ENCODE peak calls at places on chromosomes 3 and 15, in nine cellular contexts. O, A, R, M, N, F, T, Q and G are unnamed samples.

GRCh38 chr15:51180009-51180408 is 85.3 kb upstream of the TNFAIP8L3 start:
- DNase-seq in O (no peak), A (no peak), R (no peak), M (no peak), N (no peak), F (no peak), T (no peak), Q (no peak), G (no peak)

GRCh38 chr3:194395201-194395600 is 3.9 kb downstream of the GP5 start:
- DNase-seq in O (no peak), A (no peak), R (peak), M (no peak), N (no peak), F (peak), T (no peak), Q (no peak), G (no peak)

GRCh38 chr15:88258021-88258641 is 1.6 kb upstream of the NTRK3 start:
- DNase-seq in O (no peak), A (peak), R (no peak), M (peak), N (no peak), F (no peak), T (peak), Q (no peak), G (no peak)

GRCh38 chr3:42491876-42492507 is 10.5 kb upstream of the VIPR1 start:
- DNase-seq in O (no peak), A (no peak), R (no peak), M (no peak), N (no peak), F (no peak), T (peak), Q (no peak), G (no peak)

GRCh38 chr15:59170295-59170881 is 36.3 kb upstream of the LDHAL6B start:
- DNase-seq in O (peak), A (no peak), R (peak), M (peak), N (peak), F (peak), T (peak), Q (no peak), G (no peak)

GRCh38 chr15:57323806-57324589 is 52.3 kb upstream of the CGNL1 start:
- DNase-seq in O (no peak), A (peak), R (no peak), M (no peak), N (no peak), F (peak), T (no peak), Q (no peak), G (no peak)

GRCh38 chr3:133894334-133895207 is 1.1 kb downstream of the RAB6B start:
- DNase-seq in O (no peak), A (no peak), R (peak), M (peak), N (no peak), F (no peak), T (no peak), Q (no peak), G (no peak)

GRCh38 chr3:134197681-134198261 is 52.9 kb downstream of the RYK start:
- DNase-seq in O (no peak), A (peak), R (peak), M (no peak), N (peak), F (peak), T (no peak), Q (no peak), G (peak)

GRCh38 chr3:43866529-43867353 is 176.0 kb downstream of the ABHD5 start:
- DNase-seq in O (no peak), A (no peak), R (peak), M (no peak), N (peak), F (peak), T (no peak), Q (no peak), G (peak)

GRCh38 chr15:100158368-100158767 is 183.4 kb downstream of the ADAMTS17 start:
- DNase-seq in O (no peak), A (no peak), R (no peak), M (no peak), N (no peak), F (no peak), T (no peak), Q (no peak), G (no peak)
- TF ChIP-seq CTCF in O (no peak), A (no peak), R (no peak), M (no peak), N (no peak), F (no peak), T (no peak), Q (no peak), G (no peak)

GRCh38 chr15:39976291-39977274 is 42.7 kb downstream of the EIF2AK4 start:
- DNase-seq in O (peak), A (peak), R (peak), M (peak), N (no peak), F (no peak), T (peak), Q (peak), G (no peak)
- TF ChIP-seq CTCF in O (peak), A (peak), R (peak), M (no peak), N (peak), F (no peak), T (peak), Q (peak), G (peak)

GRCh38 chr3:156382458-156383346 is 172.2 kb downstream of the SSR3 start:
- DNase-seq in O (no peak), A (peak), R (peak), M (no peak), N (no peak), F (peak), T (no peak), Q (no peak), G (peak)
- TF ChIP-seq CTCF in O (peak), A (peak), R (peak), M (peak), N (peak), F (peak), T (no peak), Q (peak), G (peak)

DNA sequence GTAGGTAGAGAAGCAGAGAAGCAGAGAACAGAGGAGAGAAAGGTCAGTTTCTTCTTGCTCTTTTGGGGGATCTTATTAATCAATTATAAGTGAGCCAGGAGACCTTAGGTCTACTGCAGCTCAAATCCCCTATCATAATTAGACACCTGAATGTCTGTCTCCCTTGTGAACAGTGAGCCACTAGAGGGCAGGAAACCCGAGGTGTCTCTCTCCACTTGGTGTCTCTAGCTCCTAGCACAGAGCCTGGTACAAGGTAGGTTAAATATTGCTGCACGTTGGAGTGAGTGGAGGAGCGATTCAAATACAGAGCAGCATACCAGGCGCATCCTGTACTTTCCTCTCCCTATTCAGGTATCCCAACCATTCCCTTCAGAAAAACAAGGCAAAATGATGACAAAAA is 2.0 kb upstream of the ST8SIA2 start:
- DNase-seq in O (no peak), A (peak), R (peak), M (no peak), N (no peak), F (peak), T (no peak), Q (no peak), G (no peak)
- TF ChIP-seq CTCF in O (peak), A (peak), R (no peak), M (no peak), N (peak), F (no peak), T (no peak), Q (peak), G (peak)